ENCODE peak calls at places on chromosomes 16 and 17, in five cellular contexts. Q, X, D, H and E are unnamed samples.

GRCh38 chr17:27593857-27594255 is 37.1 kb upstream of the LGALS9 start:
- DNase-seq in Q (no peak), X (no peak), D (no peak), H (no peak), E (no peak)

GRCh38 chr17:10875984-10876555 is 38.2 kb upstream of the PIRT start:
- DNase-seq in Q (peak; percentile 56), X (peak; percentile 57), D (peak; percentile 39), H (peak; percentile 47), E (no peak)

GRCh38 chr17:8935194-8935593 is 30.3 kb downstream of the PIK3R5 start:
- DNase-seq in Q (no peak), X (peak; percentile 26), D (no peak), H (no peak), E (no peak)

GRCh38 chr16:76741623-76742022 is 449.4 kb upstream of the MON1B start:
- DNase-seq in Q (no peak), X (no peak), D (no peak), H (no peak), E (no peak)

GRCh38 chr16:78288915-78289314 is 189.5 kb downstream of the WWOX start:
- DNase-seq in Q (no peak), X (no peak), D (no peak), H (no peak), E (no peak)

GRCh38 chr16:65888201-65888600 is 478.3 kb upstream of the CDH5 start:
- DNase-seq in Q (no peak), X (no peak), D (no peak), H (no peak), E (no peak)

GRCh38 chr16:85491798-85492616 is 121.1 kb upstream of the GSE1 start:
- DNase-seq in Q (peak; percentile 52), X (no peak), D (no peak), H (no peak), E (peak; percentile 91)

GRCh38 chr16:27326738-27327585 is 13.2 kb downstream of the IL4R start:
- DNase-seq in Q (peak; percentile 77), X (peak; percentile 81), D (peak; percentile 85), H (no peak), E (peak; percentile 96)

GRCh38 chr17:16944334-16945140 is 27.4 kb downstream of the TNFRSF13B start:
- DNase-seq in Q (no peak), X (no peak), D (no peak), H (no peak), E (peak; percentile 46)

GRCh38 chr17:10762037-10762436 is 32.2 kb upstream of the TMEM220 start:
- DNase-seq in Q (no peak), X (no peak), D (no peak), H (no peak), E (peak; percentile 41)

GRCh38 chr16:82631701-82632685 is 5.2 kb downstream of the CDH13 start:
- DNase-seq in Q (no peak), X (peak; percentile 19), D (no peak), H (peak; percentile 24), E (peak; percentile 29)

GRCh38 chr16:78097522-78097921 is 1.9 kb upstream of the WWOX start:
- DNase-seq in Q (no peak), X (no peak), D (no peak), H (no peak), E (no peak)

GRCh38 chr17:6070280-6070894 is at the start of gene WSCD1:
- DNase-seq in Q (peak; percentile 54), X (peak; percentile 17), D (no peak), H (no peak), E (no peak)

GRCh38 chr16:66658143-66658859 is 38.2 kb downstream of the CMTM4 start:
- DNase-seq in Q (no peak), X (no peak), D (no peak), H (no peak), E (no peak)

GRCh38 chr17:81682565-81683207 is 911 bp downstream of the ARL16 start:
- DNase-seq in Q (no peak), X (no peak), D (no peak), H (no peak), E (no peak)

GRCh38 chr17:58564971-58565370 is 50.5 kb upstream of the MTMR4 start:
- DNase-seq in Q (no peak), X (no peak), D (no peak), H (no peak), E (no peak)

GRCh38 chr16:14501331-14502255 is 128.5 kb downstream of the PARN start:
- DNase-seq in Q (peak; percentile 79), X (peak; percentile 95), D (peak; percentile 83), H (peak; percentile 71), E (peak; percentile 97)

GRCh38 chr17:45018514-45019176 is 32.8 kb downstream of the DCAKD start:
- DNase-seq in Q (peak; percentile 41), X (no peak), D (no peak), H (peak; percentile 77), E (no peak)

GRCh38 chr17:51128089-51128488 is 7.4 kb upstream of the SPAG9 start:
- DNase-seq in Q (no peak), X (peak; percentile 63), D (no peak), H (no peak), E (no peak)

GRCh38 chr16:63655846-63656245 is 1466.0 kb downstream of the CDH11 start:
- DNase-seq in Q (no peak), X (no peak), D (no peak), H (no peak), E (no peak)

GRCh38 chr17:79850571-79851460 is 11.6 kb upstream of the CBX4 start:
- DNase-seq in Q (no peak), X (peak; percentile 90), D (no peak), H (peak; percentile 52), E (no peak)

GRCh38 chr16:25151996-25152395 is 40.5 kb downstream of the LCMT1 start:
- DNase-seq in Q (no peak), X (no peak), D (no peak), H (no peak), E (no peak)

GRCh38 chr16:82995927-82996441 is 369.2 kb downstream of the CDH13 start:
- DNase-seq in Q (peak; percentile 23), X (no peak), D (peak; percentile 16), H (no peak), E (no peak)

GRCh38 chr16:18050777-18051176 is 285.8 kb downstream of the NPIPA8 start:
- DNase-seq in Q (peak; percentile 14), X (no peak), D (no peak), H (no peak), E (no peak)

GRCh38 chr17:74923538-74924249 is 379 bp upstream of the OTOP2 start:
- DNase-seq in Q (peak; percentile 78), X (peak; percentile 64), D (peak; percentile 48), H (peak; percentile 89), E (no peak)

DNA sequence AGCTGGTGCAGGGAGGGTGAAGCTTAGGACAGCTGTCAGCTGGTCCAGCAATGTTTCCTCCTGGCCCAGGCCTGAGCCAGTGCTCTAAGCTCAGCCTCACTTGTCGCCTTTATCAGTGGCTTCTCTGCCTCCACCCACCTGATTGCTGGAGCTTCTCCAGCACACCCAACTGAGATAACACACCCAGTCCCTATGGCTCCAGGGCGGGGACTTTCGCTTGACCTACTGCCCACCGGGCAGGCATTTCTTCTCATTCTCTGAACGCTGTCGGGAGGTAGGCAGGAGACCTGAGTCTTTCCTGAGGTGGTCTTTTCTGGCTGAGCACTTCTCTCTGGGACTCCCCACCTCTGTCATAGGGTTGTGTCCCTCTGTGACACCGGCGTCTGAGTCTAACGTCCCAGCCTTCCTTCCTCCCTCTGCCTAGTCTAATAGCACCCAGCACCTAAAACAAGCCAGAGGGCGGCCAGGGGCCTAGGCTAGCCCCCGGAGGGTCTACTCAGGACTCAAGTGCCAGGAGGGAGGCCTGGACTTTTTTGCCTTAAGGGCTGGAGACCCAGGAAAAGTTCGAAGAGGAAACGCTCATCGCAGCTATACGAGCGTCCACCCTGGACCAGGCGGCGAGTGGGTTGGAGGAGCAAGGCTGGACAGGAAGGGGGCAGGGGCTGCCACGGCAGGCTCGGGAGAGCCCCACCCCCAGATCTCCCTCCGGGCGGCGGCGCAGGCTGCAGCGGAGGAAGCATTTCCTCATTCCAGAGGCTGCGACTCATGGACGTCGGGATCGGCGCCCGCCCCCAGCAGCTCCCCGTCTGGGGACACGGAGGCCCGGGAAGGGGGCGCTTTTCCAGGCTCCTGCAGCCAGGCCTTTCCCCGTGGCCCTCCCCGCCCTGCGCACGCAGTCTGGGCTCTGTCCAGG is 756 bp downstream of the TAX1BP3 start:
- DNase-seq in Q (peak; percentile 90), X (peak; percentile 90), D (peak; percentile 66), H (peak; percentile 51), E (peak; percentile 96)
- TF ChIP-seq POLR2A in Q (peak; percentile 78), X (peak; percentile 22), D (no peak), H (no peak), E (peak; percentile 19)

GRCh38 chr17:38702166-38702899 is 2.7 kb upstream of the MLLT6 start:
- DNase-seq in Q (peak; percentile 91), X (peak; percentile 90), D (peak; percentile 78), H (peak; percentile 78), E (peak; percentile 92)
- TF ChIP-seq EP300 in Q (no peak), X (no peak), D (no peak), H (no peak), E (no peak)

GRCh38 chr17:41678411-41678906 is 10.2 kb upstream of the EIF1 start:
- DNase-seq in Q (no peak), X (peak; percentile 76), D (no peak), H (peak; percentile 38), E (peak; percentile 41)
- TF ChIP-seq POLR2A in Q (no peak), X (peak; percentile 47), D (no peak), H (peak; percentile 100), E (no peak)

DNA sequence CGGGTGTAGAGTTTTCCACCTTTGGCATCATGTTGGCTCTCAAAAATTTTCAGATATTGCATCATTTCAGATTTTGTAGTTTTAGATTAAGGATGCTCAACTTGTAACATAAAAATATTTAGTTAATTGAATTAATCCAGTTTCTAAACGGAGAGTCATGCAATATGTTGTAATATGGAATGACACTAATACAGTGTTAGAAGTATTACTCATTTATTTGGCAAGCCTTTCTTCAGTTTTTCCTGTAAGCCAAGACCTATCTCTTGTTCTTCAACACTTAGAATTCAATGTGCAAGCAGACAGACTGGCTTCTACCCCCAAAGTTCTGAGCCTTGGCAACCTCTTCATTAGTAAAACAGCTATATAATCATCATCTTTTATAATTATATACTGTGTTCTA is 985.0 kb upstream of the GOT2 start:
- DNase-seq in Q (no peak), X (no peak), D (no peak), H (no peak), E (no peak)
- TF ChIP-seq EP300 in Q (no peak), X (no peak), D (no peak), H (no peak), E (no peak)

DNA sequence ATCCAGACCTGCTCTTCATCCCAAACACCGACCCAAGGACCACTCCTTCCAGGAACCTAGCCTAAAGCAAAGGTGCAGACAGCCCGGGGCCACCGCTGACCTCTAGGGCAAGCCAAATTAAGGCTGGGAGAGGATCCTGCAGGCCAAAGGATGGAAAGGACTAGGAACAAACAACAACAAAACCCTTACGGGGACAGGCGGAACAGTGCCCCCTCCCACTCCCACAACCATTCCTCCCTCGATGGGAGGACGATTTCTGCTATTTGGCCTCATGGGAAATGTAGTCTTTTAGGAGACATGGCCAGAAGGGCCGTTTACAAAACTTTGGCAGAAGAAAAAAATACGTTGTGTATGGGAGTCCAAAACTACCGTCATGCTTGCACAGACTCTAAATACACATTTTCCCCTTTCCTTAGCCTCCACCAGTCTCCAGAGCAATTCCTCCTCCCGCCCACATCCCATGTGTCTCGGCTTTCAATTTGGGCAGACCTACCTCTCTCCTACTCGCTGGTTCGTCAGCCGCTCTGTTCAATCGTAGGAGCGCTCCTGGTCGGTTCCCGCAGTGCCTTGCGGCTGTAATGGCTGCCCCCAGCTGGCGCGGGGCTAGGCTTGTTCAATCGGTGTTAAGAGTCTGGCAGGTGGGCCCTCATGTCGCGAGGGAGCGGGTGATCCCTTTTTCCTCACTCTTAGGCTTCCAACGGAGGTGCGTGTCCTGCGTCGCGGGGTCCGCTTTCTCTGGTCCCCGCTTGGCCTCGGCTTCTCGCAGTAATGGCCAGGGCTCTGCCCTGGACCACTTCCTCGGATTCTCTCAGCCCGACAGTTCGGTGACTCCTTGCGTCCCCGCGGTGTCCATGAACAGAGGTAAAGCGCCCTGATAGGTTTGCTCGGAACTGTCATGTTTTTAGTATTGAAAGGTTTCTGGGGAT is at the start of gene ERAL1:
- DNase-seq in Q (peak; percentile 87), X (peak; percentile 90), D (peak; percentile 79), H (peak; percentile 89), E (peak; percentile 93)
- TF ChIP-seq POLR2A in Q (peak; percentile 73), X (peak; percentile 87), D (peak; percentile 48), H (peak; percentile 96), E (peak; percentile 41)